ENCODE peak calls at places on chromosomes 11 and 22, in nine cellular contexts. O is activated T-helper 9 cell treated with anti-CD3 and anti-CD28 coated beads, Interleukin-2, amount 50 U/mL, for 16 hours; P is stimulated activated CD4-positive, alpha-beta T cell treated with anti-CD3 and anti-CD28 coated beads, TNF-alpha, amount 100 ng/mL, for 4 hours; I is cardiac muscle cell; L is GM19239; D is myocyte; E is cardiac septum; X is COR-L47; B is NCI-H748 treated with DMSO at 0.1 percent for 48 hours. V is an unnamed sample.

GRCh38 chr22:36999463-36999862 is 19.8 kb downstream of the TST start:
- DNase-seq in O (no peak), P (no peak), I (no peak), L (no peak), D (no peak), E (no peak), X (no peak), B (no peak), V (no peak)

GRCh38 chr11:44007746-44008501 is 39.9 kb upstream of the ACCSL start:
- DNase-seq in O (no peak), P (no peak), I (no peak), L (no peak), D (peak; percentile 49), E (peak; percentile 15), X (no peak), B (no peak), V (no peak)

GRCh38 chr11:80031014-80031565 is 590.3 kb upstream of the TENM4 start:
- DNase-seq in O (no peak), P (no peak), I (no peak), L (no peak), D (no peak), E (no peak), X (no peak), B (no peak), V (no peak)

GRCh38 chr22:47337161-47337621 is 574.7 kb downstream of the TBC1D22A start:
- DNase-seq in O (no peak), P (no peak), I (no peak), L (no peak), D (peak; percentile 93), E (no peak), X (no peak), B (no peak), V (no peak)

GRCh38 chr11:69136471-69136870 is 19.3 kb upstream of the SMIM38 start:
- DNase-seq in O (no peak), P (no peak), I (no peak), L (no peak), D (no peak), E (peak; percentile 70), X (no peak), B (no peak), V (no peak)

GRCh38 chr11:95282337-95282751 is 51.3 kb upstream of the SESN3 start:
- DNase-seq in O (no peak), P (no peak), I (no peak), L (no peak), D (no peak), E (no peak), X (no peak), B (no peak), V (no peak)

GRCh38 chr22:42365337-42365865 is 66.8 kb downstream of the NFAM1 start:
- DNase-seq in O (no peak), P (no peak), I (peak; percentile 36), L (no peak), D (no peak), E (no peak), X (peak; percentile 87), B (peak; percentile 17), V (no peak)

GRCh38 chr11:75706260-75706729 is 11.3 kb upstream of the MOGAT2 start:
- DNase-seq in O (peak; percentile 50), P (peak; percentile 33), I (peak; percentile 82), L (peak; percentile 50), D (peak; percentile 60), E (peak; percentile 91), X (peak; percentile 64), B (peak; percentile 66), V (peak; percentile 51)

GRCh38 chr22:25878933-25879332 is 136.9 kb downstream of the MYO18B start:
- DNase-seq in O (no peak), P (no peak), I (no peak), L (no peak), D (peak; percentile 16), E (no peak), X (peak; percentile 49), B (peak; percentile 28), V (no peak)

GRCh38 chr11:86664930-86665329 is 7.5 kb downstream of the ME3 start:
- DNase-seq in O (no peak), P (no peak), I (no peak), L (no peak), D (no peak), E (no peak), X (no peak), B (no peak), V (no peak)

GRCh38 chr11:115199501-115199900 is 304.7 kb downstream of the CADM1 start:
- DNase-seq in O (no peak), P (no peak), I (no peak), L (no peak), D (peak; percentile 12), E (no peak), X (no peak), B (no peak), V (no peak)

GRCh38 chr11:122089111-122089510 is 26.9 kb downstream of the BLID start:
- DNase-seq in O (no peak), P (no peak), I (no peak), L (no peak), D (no peak), E (no peak), X (no peak), B (no peak), V (no peak)

GRCh38 chr22:32997295-32997694 is 60.9 kb downstream of the SYN3 start:
- DNase-seq in O (no peak), P (no peak), I (no peak), L (no peak), D (no peak), E (peak; percentile 26), X (no peak), B (no peak), V (no peak)

GRCh38 chr11:64409707-64410395 is 50.9 kb downstream of the RPS6KA4 start:
- DNase-seq in O (no peak), P (no peak), I (peak; percentile 26), L (no peak), D (peak; percentile 76), E (no peak), X (no peak), B (no peak), V (no peak)

GRCh38 chr22:25650834-25651233 is 86.4 kb downstream of the GRK3 start:
- DNase-seq in O (no peak), P (no peak), I (no peak), L (no peak), D (no peak), E (no peak), X (no peak), B (no peak), V (no peak)

GRCh38 chr11:85953491-85954143 is 98.4 kb downstream of the CCDC83 start:
- DNase-seq in O (no peak), P (no peak), I (no peak), L (no peak), D (no peak), E (no peak), X (no peak), B (no peak), V (no peak)

GRCh38 chr11:133941546-133941945 is 15.2 kb downstream of the IGSF9B start:
- DNase-seq in O (no peak), P (no peak), I (no peak), L (no peak), D (no peak), E (no peak), X (no peak), B (no peak), V (no peak)

GRCh38 chr11:59783632-59784090 is 26.9 kb downstream of the MRPL16 start:
- DNase-seq in O (no peak), P (no peak), I (no peak), L (no peak), D (no peak), E (no peak), X (no peak), B (no peak), V (no peak)

GRCh38 chr11:66768088-66768521 is 39.1 kb upstream of the SPTBN2 start:
- DNase-seq in O (no peak), P (no peak), I (no peak), L (no peak), D (peak; percentile 2), E (no peak), X (no peak), B (no peak), V (no peak)

GRCh38 chr11:118530180-118530682 is 761 bp upstream of the TMEM25 start:
- DNase-seq in O (peak; percentile 3), P (no peak), I (no peak), L (no peak), D (no peak), E (no peak), X (peak; percentile 79), B (peak; percentile 53), V (no peak)

GRCh38 chr11:69472053-69472765 is 9.3 kb upstream of the LINC01488 start:
- DNase-seq in O (no peak), P (no peak), I (no peak), L (no peak), D (no peak), E (no peak), X (no peak), B (no peak), V (no peak)